ENCODE peak calls at places on chromosomes 2 and 18, in nine cellular contexts. F is GM10248; T is BJ; E is NCI-H1105; G is ELR; O is stimulated activated CD4-positive, alpha-beta T cell treated with anti-CD3 and anti-CD28 coated beads, Interleukin-1b, Interleukin-23, amount 100 ng/mL, for 24 hours; P is CD8-positive, alpha-beta T cell; W is GM13976; N is H1. Y is an unnamed sample.

GRCh38 chr2:231673348-231673770 is 35.0 kb upstream of the PTMA start:
- DNase-seq in F (no peak), T (no peak), E (no peak), G (peak), O (no peak), P (no peak), W (no peak), N (peak), Y (no peak)

GRCh38 chr2:157627594-157628281 is 926 bp downstream of the ACVR1C start:
- DNase-seq in F (no peak), T (no peak), E (peak), G (peak), O (peak), P (peak), W (no peak), N (no peak), Y (no peak)

GRCh38 chr2:19675856-19676460 is 225.8 kb downstream of the TTC32 start:
- DNase-seq in F (no peak), T (peak), E (no peak), G (peak), O (no peak), P (no peak), W (no peak), N (no peak), Y (no peak)

GRCh38 chr2:176947754-176948153 is 264.8 kb upstream of the HNRNPA3 start:
- DNase-seq in F (no peak), T (no peak), E (no peak), G (no peak), O (no peak), P (no peak), W (no peak), N (no peak), Y (no peak)

GRCh38 chr2:7703523-7704144 is 786.4 kb downstream of the RNF144A start:
- DNase-seq in F (no peak), T (no peak), E (peak), G (no peak), O (no peak), P (no peak), W (no peak), N (peak), Y (no peak)

GRCh38 chr18:55150001-55150400 is 190.7 kb upstream of the CCDC68 start:
- DNase-seq in F (no peak), T (no peak), E (no peak), G (no peak), O (no peak), P (no peak), W (no peak), N (no peak), Y (no peak)

GRCh38 chr2:112706170-112706664 is 14.6 kb upstream of the NT5DC4 start:
- DNase-seq in F (no peak), T (no peak), E (no peak), G (peak), O (peak), P (peak), W (no peak), N (no peak), Y (peak)

GRCh38 chr2:105840933-105841332 is 96.2 kb downstream of the NCK2 start:
- DNase-seq in F (no peak), T (no peak), E (no peak), G (no peak), O (no peak), P (no peak), W (no peak), N (no peak), Y (no peak)

GRCh38 chr2:159557437-159558034 is 58.8 kb downstream of the BAZ2B start:
- DNase-seq in F (no peak), T (no peak), E (no peak), G (peak), O (no peak), P (no peak), W (no peak), N (no peak), Y (peak)

GRCh38 chr2:32963941-32964340 is 17.2 kb downstream of the LTBP1 start:
- DNase-seq in F (no peak), T (peak), E (no peak), G (peak), O (no peak), P (no peak), W (no peak), N (no peak), Y (no peak)

GRCh38 chr2:203808041-203808750 is 59.4 kb upstream of the CTLA4 start:
- DNase-seq in F (no peak), T (no peak), E (no peak), G (peak), O (no peak), P (no peak), W (no peak), N (no peak), Y (no peak)

GRCh38 chr2:101751875-101752619 is 54.5 kb downstream of the MAP4K4 start:
- DNase-seq in F (peak), T (no peak), E (no peak), G (peak), O (no peak), P (no peak), W (peak), N (no peak), Y (peak)

GRCh38 chr2:16148632-16149348 is 208.4 kb downstream of the MYCN start:
- DNase-seq in F (no peak), T (no peak), E (no peak), G (no peak), O (no peak), P (no peak), W (no peak), N (no peak), Y (no peak)

GRCh38 chr18:48475635-48476549 is 62.9 kb upstream of the CTIF start:
- DNase-seq in F (peak), T (no peak), E (peak), G (peak), O (peak), P (no peak), W (peak), N (peak), Y (peak)

GRCh38 chr18:11327656-11328055 is 178.3 kb upstream of the PIEZO2 start:
- DNase-seq in F (no peak), T (no peak), E (peak), G (no peak), O (no peak), P (no peak), W (no peak), N (no peak), Y (no peak)

GRCh38 chr2:154697422-154698237 is 865 bp upstream of the KCNJ3 start:
- DNase-seq in F (no peak), T (no peak), E (peak), G (no peak), O (no peak), P (no peak), W (peak), N (no peak), Y (no peak)

GRCh38 chr2:215324811-215325210 is 13.0 kb downstream of the ATIC start:
- DNase-seq in F (no peak), T (no peak), E (no peak), G (no peak), O (no peak), P (no peak), W (no peak), N (no peak), Y (no peak)

GRCh38 chr2:217085543-217085942 is 225.7 kb upstream of the TNP1 start:
- DNase-seq in F (no peak), T (no peak), E (no peak), G (peak), O (no peak), P (no peak), W (no peak), N (no peak), Y (no peak)

GRCh38 chr2:202278944-202279343 is 13.4 kb downstream of the NOP58 start:
- DNase-seq in F (no peak), T (peak), E (peak), G (peak), O (no peak), P (no peak), W (no peak), N (no peak), Y (no peak)

GRCh38 chr2:43169987-43170732 is 56.2 kb downstream of the ZFP36L2 start:
- DNase-seq in F (peak), T (no peak), E (no peak), G (peak), O (peak), P (peak), W (peak), N (no peak), Y (no peak)

GRCh38 chr2:56450083-56450482 is 266.3 kb downstream of the CCDC85A start:
- DNase-seq in F (no peak), T (no peak), E (no peak), G (no peak), O (no peak), P (no peak), W (no peak), N (no peak), Y (no peak)

GRCh38 chr18:49339146-49339545 is 121.3 kb downstream of the DYM start:
- DNase-seq in F (no peak), T (no peak), E (no peak), G (no peak), O (no peak), P (no peak), W (no peak), N (no peak), Y (no peak)

GRCh38 chr2:23595601-23596251 is 210.7 kb downstream of the KLHL29 start:
- DNase-seq in F (no peak), T (peak), E (peak), G (peak), O (no peak), P (no peak), W (no peak), N (no peak), Y (no peak)

GRCh38 chr2:239751719-239752355 is 273.3 kb downstream of the NDUFA10 start:
- DNase-seq in F (no peak), T (no peak), E (no peak), G (no peak), O (peak), P (peak), W (no peak), N (no peak), Y (no peak)

GRCh38 chr2:117801826-117802225 is 12.7 kb upstream of the DDX18 start:
- DNase-seq in F (no peak), T (peak), E (no peak), G (peak), O (no peak), P (no peak), W (no peak), N (no peak), Y (no peak)

GRCh38 chr2:101667823-101668222 is 29.7 kb upstream of the MAP4K4 start:
- DNase-seq in F (no peak), T (no peak), E (no peak), G (no peak), O (no peak), P (no peak), W (no peak), N (no peak), Y (no peak)

GRCh38 chr2:237629188-237629534 is 1.8 kb downstream of the LRRFIP1 start:
- DNase-seq in F (no peak), T (no peak), E (no peak), G (no peak), O (no peak), P (no peak), W (no peak), N (no peak), Y (no peak)

GRCh38 chr2:52269696-52270485 is 1238.0 kb upstream of the NRXN1 start:
- DNase-seq in F (no peak), T (no peak), E (no peak), G (peak), O (no peak), P (no peak), W (no peak), N (no peak), Y (no peak)

GRCh38 chr2:191303349-191304005 is 58.3 kb downstream of the MYO1B start:
- DNase-seq in F (no peak), T (no peak), E (no peak), G (no peak), O (no peak), P (no peak), W (no peak), N (no peak), Y (no peak)

GRCh38 chr2:58291726-58292430 is 50.8 kb upstream of the FANCL start:
- DNase-seq in F (no peak), T (no peak), E (peak), G (no peak), O (no peak), P (no peak), W (no peak), N (no peak), Y (no peak)

GRCh38 chr2:240098349-240098748 is 37.8 kb downstream of the COPS9 start:
- DNase-seq in F (no peak), T (no peak), E (no peak), G (no peak), O (no peak), P (no peak), W (no peak), N (no peak), Y (no peak)

GRCh38 chr2:68623820-68624219 is 19.6 kb upstream of the PROKR1 start:
- DNase-seq in F (no peak), T (no peak), E (no peak), G (no peak), O (no peak), P (no peak), W (no peak), N (no peak), Y (no peak)

GRCh38 chr2:239321596-239322413 is 79.0 kb downstream of the HDAC4 start:
- DNase-seq in F (no peak), T (no peak), E (no peak), G (no peak), O (peak), P (peak), W (no peak), N (no peak), Y (no peak)

GRCh38 chr18:48138211-48138610 is 207.8 kb upstream of the SMAD2 start:
- DNase-seq in F (no peak), T (no peak), E (no peak), G (no peak), O (no peak), P (no peak), W (no peak), N (no peak), Y (no peak)

GRCh38 chr2:119760876-119761275 is 1.2 kb downstream of the PTPN4 start:
- DNase-seq in F (no peak), T (no peak), E (no peak), G (peak), O (no peak), P (no peak), W (peak), N (no peak), Y (no peak)

GRCh38 chr18:5268874-5269273 is 26.7 kb downstream of the ZBTB14 start:
- DNase-seq in F (no peak), T (no peak), E (no peak), G (no peak), O (no peak), P (no peak), W (no peak), N (no peak), Y (no peak)

GRCh38 chr2:168312036-168312822 is 64.8 kb upstream of the STK39 start:
- DNase-seq in F (no peak), T (no peak), E (no peak), G (no peak), O (no peak), P (no peak), W (no peak), N (no peak), Y (no peak)

GRCh38 chr2:239548965-239549595 is 148.3 kb upstream of the HDAC4 start:
- DNase-seq in F (no peak), T (no peak), E (no peak), G (no peak), O (no peak), P (no peak), W (no peak), N (no peak), Y (no peak)

GRCh38 chr2:49351531-49351930 is 197.2 kb upstream of the FSHR start:
- DNase-seq in F (no peak), T (no peak), E (no peak), G (no peak), O (no peak), P (no peak), W (no peak), N (no peak), Y (no peak)

GRCh38 chr2:232891621-232892071 is 21.6 kb downstream of the SNORC start:
- DNase-seq in F (no peak), T (no peak), E (no peak), G (no peak), O (no peak), P (no peak), W (no peak), N (no peak), Y (no peak)